ENCODE peak calls at places on chromosomes 12 and 14, in six cellular contexts. One of them, this sample, is unnamed.

GRCh38 chr14:90424075-90424474 is 27.2 kb downstream of the CALM1 start:
- DNase-seq in bronchial epithelial cell: no peak
- DNase-seq in HuH-7.5: no peak
- DNase-seq in GM06990: no peak
- DNase-seq in NCI-H345: no peak
- DNase-seq in stromal cell of bone marrow: no peak
- DNase-seq in this sample: no peak

GRCh38 chr12:65209655-65210043 is 40.3 kb downstream of the LEMD3 start:
- DNase-seq in HuH-7.5: no peak
- DNase-seq in stromal cell of bone marrow: no peak
- DNase-seq in NCI-H345: no peak
- DNase-seq in bronchial epithelial cell: no peak
- DNase-seq in GM06990: peak; percentile 34
- DNase-seq in this sample: no peak

GRCh38 chr12:6538420-6539275 is 4.3 kb downstream of the GAPDH start:
- DNase-seq in stromal cell of bone marrow: no peak
- DNase-seq in NCI-H345: no peak
- DNase-seq in bronchial epithelial cell: peak; percentile 59
- DNase-seq in HuH-7.5: no peak
- DNase-seq in GM06990: peak; percentile 57
- DNase-seq in this sample: peak; percentile 29

GRCh38 chr14:104426771-104427125 is 152.8 kb upstream of the C14orf180 start:
- DNase-seq in GM06990: no peak
- DNase-seq in stromal cell of bone marrow: no peak
- DNase-seq in HuH-7.5: no peak
- DNase-seq in bronchial epithelial cell: no peak
- DNase-seq in NCI-H345: no peak
- DNase-seq in this sample: no peak

GRCh38 chr12:132118876-132119275 is 25.2 kb downstream of the DDX51 start:
- DNase-seq in NCI-H345: no peak
- DNase-seq in HuH-7.5: no peak
- DNase-seq in stromal cell of bone marrow: no peak
- DNase-seq in GM06990: no peak
- DNase-seq in bronchial epithelial cell: no peak
- DNase-seq in this sample: no peak

GRCh38 chr12:56521590-56522371 is at the start of gene RBMS2:
- DNase-seq in NCI-H345: peak; percentile 53
- DNase-seq in GM06990: peak; percentile 35
- DNase-seq in stromal cell of bone marrow: peak; percentile 93
- DNase-seq in HuH-7.5: no peak
- DNase-seq in bronchial epithelial cell: peak; percentile 85
- DNase-seq in this sample: peak; percentile 87

GRCh38 chr14:90518941-90519256 is 122.1 kb downstream of the CALM1 start:
- DNase-seq in NCI-H345: no peak
- DNase-seq in GM06990: peak; percentile 29
- DNase-seq in bronchial epithelial cell: peak; percentile 23
- DNase-seq in HuH-7.5: no peak
- DNase-seq in stromal cell of bone marrow: no peak
- DNase-seq in this sample: no peak

GRCh38 chr12:88325828-88326214 is 183.7 kb downstream of the TMTC3 start:
- DNase-seq in bronchial epithelial cell: no peak
- DNase-seq in stromal cell of bone marrow: peak; percentile 24
- DNase-seq in HuH-7.5: no peak
- DNase-seq in NCI-H345: no peak
- DNase-seq in GM06990: no peak
- DNase-seq in this sample: no peak

GRCh38 chr12:105852958-105853357 is 285.8 kb downstream of the NUAK1 start:
- DNase-seq in GM06990: no peak
- DNase-seq in NCI-H345: no peak
- DNase-seq in stromal cell of bone marrow: no peak
- DNase-seq in HuH-7.5: no peak
- DNase-seq in bronchial epithelial cell: no peak
- DNase-seq in this sample: no peak

GRCh38 chr12:23139026-23139425 is 514.1 kb downstream of the ETNK1 start:
- DNase-seq in NCI-H345: no peak
- DNase-seq in HuH-7.5: no peak
- DNase-seq in bronchial epithelial cell: peak; percentile 72
- DNase-seq in stromal cell of bone marrow: no peak
- DNase-seq in GM06990: no peak
- DNase-seq in this sample: no peak

GRCh38 chr12:241266-241665 is 21.4 kb downstream of the SLC6A13 start:
- DNase-seq in NCI-H345: no peak
- DNase-seq in stromal cell of bone marrow: no peak
- DNase-seq in GM06990: no peak
- DNase-seq in bronchial epithelial cell: no peak
- DNase-seq in HuH-7.5: no peak
- DNase-seq in this sample: no peak

GRCh38 chr12:6500466-6500865 is 6.6 kb downstream of the NCAPD2 start:
- DNase-seq in HuH-7.5: no peak
- DNase-seq in GM06990: no peak
- DNase-seq in bronchial epithelial cell: no peak
- DNase-seq in NCI-H345: no peak
- DNase-seq in stromal cell of bone marrow: no peak
- DNase-seq in this sample: no peak

GRCh38 chr12:6925543-6926279 is 2.0 kb upstream of the ATN1 start:
- DNase-seq in HuH-7.5: no peak
- DNase-seq in bronchial epithelial cell: peak; percentile 87
- DNase-seq in stromal cell of bone marrow: peak; percentile 89
- DNase-seq in GM06990: no peak
- DNase-seq in NCI-H345: peak; percentile 32
- DNase-seq in this sample: peak; percentile 90

GRCh38 chr12:132071837-132072384 is 72.2 kb downstream of the DDX51 start:
- DNase-seq in GM06990: no peak
- DNase-seq in stromal cell of bone marrow: no peak
- DNase-seq in bronchial epithelial cell: peak; percentile 15
- DNase-seq in HuH-7.5: no peak
- DNase-seq in NCI-H345: no peak
- DNase-seq in this sample: no peak

GRCh38 chr12:123223241-123223668 is 9.7 kb downstream of the MPHOSPH9 start:
- DNase-seq in GM06990: peak; percentile 32
- DNase-seq in stromal cell of bone marrow: peak; percentile 67
- DNase-seq in bronchial epithelial cell: no peak
- DNase-seq in NCI-H345: no peak
- DNase-seq in HuH-7.5: no peak
- DNase-seq in this sample: no peak

GRCh38 chr14:70317969-70318634 is 41.4 kb downstream of the COX16 start:
- DNase-seq in stromal cell of bone marrow: peak; percentile 28
- DNase-seq in bronchial epithelial cell: peak; percentile 66
- DNase-seq in NCI-H345: peak; percentile 63
- DNase-seq in HuH-7.5: peak; percentile 28
- DNase-seq in GM06990: no peak
- DNase-seq in this sample: peak; percentile 77

GRCh38 chr12:96371787-96372699 is 28.2 kb downstream of the CDK17 start:
- DNase-seq in NCI-H345: no peak
- DNase-seq in stromal cell of bone marrow: no peak
- DNase-seq in HuH-7.5: no peak
- DNase-seq in bronchial epithelial cell: no peak
- DNase-seq in GM06990: no peak
- DNase-seq in this sample: no peak

GRCh38 chr12:117214797-117215196 is 24.5 kb upstream of the FBXO21 start:
- DNase-seq in stromal cell of bone marrow: no peak
- DNase-seq in bronchial epithelial cell: no peak
- DNase-seq in NCI-H345: no peak
- DNase-seq in HuH-7.5: no peak
- DNase-seq in GM06990: no peak
- DNase-seq in this sample: no peak

GRCh38 chr14:67533754-67534085 is 630 bp downstream of the PLEKHH1 start:
- DNase-seq in NCI-H345: no peak
- DNase-seq in GM06990: no peak
- DNase-seq in stromal cell of bone marrow: no peak
- DNase-seq in bronchial epithelial cell: no peak
- DNase-seq in HuH-7.5: no peak
- DNase-seq in this sample: no peak

GRCh38 chr12:69284131-69284530 is 44.8 kb downstream of the CPSF6 start:
- DNase-seq in GM06990: no peak
- DNase-seq in HuH-7.5: peak; percentile 6
- DNase-seq in bronchial epithelial cell: peak; percentile 51
- DNase-seq in NCI-H345: peak; percentile 34
- DNase-seq in stromal cell of bone marrow: peak; percentile 64
- DNase-seq in this sample: peak; percentile 61

GRCh38 chr14:56059054-56059453 is 59.2 kb upstream of the PELI2 start:
- DNase-seq in HuH-7.5: no peak
- DNase-seq in GM06990: no peak
- DNase-seq in stromal cell of bone marrow: no peak
- DNase-seq in NCI-H345: no peak
- DNase-seq in bronchial epithelial cell: no peak
- DNase-seq in this sample: no peak

This sample was measured in SW480.